ENCODE peak calls at places on chromosome 9, in ten cellular contexts. H, G, T, K, N, M, Q, Y, L and P are unnamed samples.

GRCh38 chr9:23590601-23591000 is 235.4 kb downstream of the ELAVL2 start:
- DNase-seq in N (no peak), Q (no peak), Y (no peak), M (no peak), K (no peak), T (no peak), L (no peak), H (no peak), G (no peak), P (no peak)

GRCh38 chr9:21856301-21857094 is 54.1 kb downstream of the MTAP start:
- DNase-seq in M (no peak), N (no peak), K (no peak), Y (peak; percentile 42), G (no peak), Q (no peak), H (peak; percentile 38), T (no peak), L (no peak), P (no peak)

GRCh38 chr9:109705515-109705914 is 74.5 kb upstream of the PALM2AKAP2 start:
- DNase-seq in N (peak; percentile 54), L (no peak), H (no peak), K (peak; percentile 1), G (no peak), Y (no peak), T (no peak), M (no peak), Q (no peak), P (no peak)

GRCh38 chr9:5632540-5632939 is 3.6 kb downstream of the RIC1 start:
- DNase-seq in M (no peak), T (no peak), Q (no peak), N (no peak), L (no peak), G (no peak), H (no peak), Y (no peak), K (no peak), P (no peak)

GRCh38 chr9:130239363-130239695 is 26.2 kb upstream of the HMCN2 start:
- DNase-seq in Q (no peak), T (no peak), H (no peak), K (no peak), N (no peak), Y (no peak), G (no peak), M (no peak), L (no peak), P (no peak)

GRCh38 chr9:100567856-100568255 is 10.0 kb upstream of the CAVIN4 start:
- DNase-seq in H (no peak), M (no peak), Q (no peak), Y (no peak), T (no peak), G (no peak), N (no peak), K (no peak), L (no peak), P (no peak)

GRCh38 chr9:107647611-107648010 is 158.0 kb upstream of the KLF4 start:
- DNase-seq in K (no peak), G (no peak), Y (no peak), Q (no peak), L (no peak), T (no peak), N (no peak), M (no peak), H (no peak), P (no peak)

GRCh38 chr9:81266674-81267073 is 422.7 kb downstream of the TLE1 start:
- DNase-seq in M (no peak), Q (no peak), K (no peak), H (no peak), T (no peak), G (no peak), Y (no peak), L (no peak), N (no peak), P (no peak)

GRCh38 chr9:93118863-93119702 is 15.0 kb downstream of the NINJ1 start:
- DNase-seq in K (no peak), T (no peak), M (no peak), Q (peak; percentile 20), H (no peak), N (no peak), G (no peak), Y (no peak), L (no peak), P (no peak)

GRCh38 chr9:110155744-110156143 is 52.2 kb downstream of the C9orf152 start:
- DNase-seq in Y (no peak), K (no peak), N (no peak), H (no peak), G (no peak), Q (no peak), T (no peak), L (no peak), M (no peak), P (no peak)

GRCh38 chr9:93569775-93570174 is 6.6 kb upstream of the PHF2 start:
- DNase-seq in Q (no peak), H (no peak), K (no peak), G (no peak), M (no peak), L (no peak), T (no peak), Y (no peak), N (no peak), P (no peak)

GRCh38 chr9:35566417-35566816 is 38.6 kb upstream of the TESK1 start:
- DNase-seq in K (no peak), Q (no peak), M (no peak), N (no peak), H (no peak), L (no peak), Y (no peak), G (no peak), T (no peak), P (no peak)

GRCh38 chr9:77806697-77807096 is 158.6 kb upstream of the GNA14 start:
- DNase-seq in T (no peak), N (no peak), K (no peak), Y (no peak), L (no peak), H (no peak), M (no peak), G (no peak), Q (no peak), P (no peak)

GRCh38 chr9:109908459-109909390 is 128.7 kb downstream of the PALM2AKAP2 start:
- DNase-seq in L (no peak), G (no peak), K (no peak), Y (no peak), N (no peak), M (no peak), H (no peak), T (no peak), Q (no peak), P (no peak)

GRCh38 chr9:130940693-130941576 is 1.9 kb upstream of the FIBCD1 start:
- DNase-seq in K (peak; percentile 5), T (peak; percentile 83), H (peak; percentile 90), M (peak; percentile 85), N (peak; percentile 95), Y (peak; percentile 65), L (no peak), Q (peak; percentile 51), G (peak; percentile 56), P (no peak)